ENCODE peak calls at places on chromosome 7, in seven cellular contexts. G is GM12878; S is pancreas; H is esophagus squamous epithelium; D is heart right ventricle; V is astrocyte; M is CD8-positive, alpha-beta T cell. Z is an unnamed sample. For H3K4me1, the result is how much of the 10 kb centered on the place peaks cover.

GRCh38 chr7:18570890-18571478 is 75.4 kb downstream of the HDAC9 start:
- DNase-seq in V (peak), M (no peak), H (no peak), D (no peak), G (no peak), S (no peak), Z (no peak)

GRCh38 chr7:137975223-137975622 is 26.7 kb downstream of the CREB3L2 start:
- DNase-seq in V (peak), H (no peak), D (peak), S (no peak), G (no peak), M (no peak), Z (no peak)

GRCh38 chr7:924541-925231 is 29.8 kb downstream of the ADAP1 start:
- DNase-seq in S (no peak), G (no peak), V (no peak), H (no peak), M (no peak), D (peak), Z (peak)

GRCh38 chr7:12423355-12423994 is 19.8 kb upstream of the VWDE start:
- DNase-seq in M (no peak), H (no peak), S (no peak), V (peak), G (no peak), D (no peak), Z (no peak)

GRCh38 chr7:2104716-2105115 is 128.0 kb downstream of the MAD1L1 start:
- DNase-seq in G (no peak), M (no peak), H (no peak), D (no peak), S (no peak), V (no peak), Z (no peak)

GRCh38 chr7:100489824-100490223 is 6.1 kb downstream of the NYAP1 start:
- DNase-seq in S (peak), G (no peak), V (peak), D (no peak), M (no peak), H (no peak), Z (no peak)

GRCh38 chr7:6482307-6482706 is 34.6 kb upstream of the DAGLB start:
- DNase-seq in S (no peak), D (no peak), M (no peak), G (no peak), V (no peak), H (no peak), Z (no peak)

GRCh38 chr7:55132890-55133551 is 114.2 kb downstream of the EGFR start:
- DNase-seq in S (no peak), D (no peak), H (no peak), G (no peak), M (no peak), V (peak), Z (no peak)

GRCh38 chr7:77442631-77443420 is 26.7 kb upstream of the GSAP start:
- DNase-seq in G (no peak), H (no peak), M (no peak), D (no peak), S (no peak), V (peak), Z (no peak)

GRCh38 chr7:6621195-6622128 is 6.1 kb downstream of the ZNF853 start:
- DNase-seq in V (no peak), G (no peak), M (no peak), S (no peak), H (no peak), D (no peak), Z (no peak)

GRCh38 chr7:55593515-55594318 is 21.4 kb upstream of the VOPP1 start:
- DNase-seq in M (peak), D (peak), S (no peak), G (no peak), H (no peak), V (no peak), Z (peak)

GRCh38 chr7:80475383-80475782 is 36.5 kb downstream of the GNAT3 start:
- DNase-seq in S (no peak), M (no peak), H (no peak), V (peak), G (no peak), D (no peak), Z (no peak)

GRCh38 chr7:4205828-4206227 is 476.3 kb upstream of the FOXK1 start:
- DNase-seq in S (no peak), V (no peak), G (no peak), H (no peak), M (no peak), D (no peak), Z (no peak)

GRCh38 chr7:137606061-137606674 is 240.6 kb downstream of the DGKI start:
- DNase-seq in D (no peak), G (no peak), S (no peak), M (no peak), V (peak), H (no peak), Z (no peak)

GRCh38 chr7:46291064-46291463 is 370.0 kb upstream of the IGFBP3 start:
- DNase-seq in H (no peak), D (no peak), M (no peak), S (no peak), V (peak), G (peak), Z (no peak)

GRCh38 chr7:137879357-137880158 is 32.8 kb upstream of the DGKI start:
- DNase-seq in V (peak), H (no peak), S (no peak), G (no peak), M (no peak), D (no peak), Z (no peak)

GRCh38 chr7:22296916-22297315 is 60.0 kb downstream of the RAPGEF5 start:
- DNase-seq in V (no peak), H (no peak), M (no peak), G (no peak), S (no peak), D (no peak), Z (no peak)

GRCh38 chr7:155214328-155214986 is 83.2 kb upstream of the INSIG1 start:
- DNase-seq in V (no peak), D (no peak), M (no peak), G (no peak), H (no peak), S (peak), Z (peak)

GRCh38 chr7:38795596-38795995 is 113.4 kb downstream of the VPS41 start:
- DNase-seq in S (no peak), H (no peak), M (no peak), D (no peak), G (no peak), V (no peak), Z (no peak)

GRCh38 chr7:157405501-157405900 is 68.7 kb downstream of the DNAJB6 start:
- DNase-seq in D (no peak), M (no peak), S (no peak), V (no peak), H (no peak), G (no peak), Z (no peak)

GRCh38 chr7:152108359-152108758 is 82.9 kb downstream of the GALNT11 start:
- DNase-seq in M (no peak), G (no peak), H (no peak), S (no peak), D (no peak), V (no peak), Z (no peak)

GRCh38 chr7:26958834-26959233 is 94.4 kb upstream of the SKAP2 start:
- DNase-seq in H (no peak), D (no peak), V (peak), S (no peak), M (no peak), G (no peak), Z (no peak)

GRCh38 chr7:31437466-31437865 is 76.4 kb upstream of the ITPRID1 start:
- DNase-seq in M (no peak), D (no peak), S (no peak), G (no peak), H (no peak), V (no peak), Z (no peak)

GRCh38 chr7:129095258-129095657 is 40.3 kb upstream of the TNPO3 start:
- DNase-seq in V (no peak), D (no peak), G (peak), S (no peak), H (no peak), M (peak), Z (no peak)

GRCh38 chr7:92135100-92135429 is 788 bp upstream of the CYP51A1 start:
- DNase-seq in G (no peak), S (peak), M (no peak), V (peak), H (no peak), D (no peak), Z (no peak)

DNA sequence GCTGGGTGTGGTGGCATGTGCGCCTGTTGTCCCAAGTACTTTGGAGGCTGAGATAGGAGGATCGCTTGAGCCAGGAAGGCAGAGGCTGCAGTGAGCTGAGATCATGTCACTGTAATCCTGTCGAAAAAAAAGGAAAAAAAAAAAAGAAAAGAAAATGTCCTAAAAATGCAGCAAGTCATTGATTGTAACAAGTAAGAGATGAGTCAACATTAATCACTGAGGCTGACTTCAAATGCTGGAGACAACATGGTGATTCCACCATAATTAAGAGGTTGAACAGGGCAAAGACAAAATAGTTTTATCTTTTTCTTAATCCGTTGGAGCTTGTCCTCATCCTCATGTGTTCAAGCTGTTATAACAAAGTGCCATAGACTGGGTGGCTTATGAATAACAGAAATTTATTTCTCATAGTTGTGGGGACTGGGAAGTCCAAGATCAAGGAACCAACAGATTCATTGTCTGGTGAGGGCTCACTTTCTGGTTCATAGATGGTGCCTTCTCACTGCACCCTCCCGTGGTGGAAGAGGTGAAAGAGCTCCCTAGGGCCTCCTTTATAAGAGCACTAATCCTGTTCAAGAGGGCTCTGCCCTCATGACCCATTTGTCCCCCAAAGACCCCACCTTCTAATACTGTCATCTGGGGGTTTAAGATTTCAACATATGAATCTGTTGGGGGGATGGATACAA is 60.3 kb downstream of the TBXAS1 start:
- DNase-seq in M (no peak), V (peak), H (no peak), D (no peak), S (no peak), G (no peak), Z (no peak)
- H3K27ac ChIP-seq in M (no peak), V (no peak), H (no peak), D (no peak), S (no peak), G (no peak), Z (no peak)

GRCh38 chr7:116779222-116779621 is 83.2 kb upstream of the CAPZA2 start:
- DNase-seq in M (no peak), S (no peak), G (no peak), D (no peak), V (no peak), H (no peak), Z (no peak)
- H3K4me1 ChIP-seq in M (under half), S (under half), G (under half), D (under half), V (half or more), H (under half), Z (under half)

DNA sequence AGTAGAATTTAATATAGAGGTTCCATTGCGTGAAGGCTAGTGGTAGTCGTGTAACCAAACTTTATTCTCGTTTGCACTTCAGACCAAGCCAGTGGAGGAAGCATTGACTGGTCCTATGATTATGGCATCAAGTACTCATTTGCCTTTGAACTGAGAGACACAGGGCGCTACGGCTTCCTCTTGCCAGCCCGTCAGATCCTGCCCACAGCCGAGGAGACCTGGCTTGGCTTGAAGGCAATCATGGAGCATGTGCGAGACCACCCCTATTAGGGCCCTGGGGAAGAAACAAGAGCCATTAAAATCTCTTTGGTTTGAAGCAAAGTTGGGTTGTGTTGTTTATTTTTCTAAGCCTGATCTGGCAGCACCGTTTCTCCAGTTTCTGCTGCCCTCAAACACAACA is 3.5 kb upstream of the CPA4 start:
- DNase-seq in D (no peak), S (no peak), V (no peak), H (no peak), M (no peak), G (no peak), Z (no peak)
- H3K4me3 ChIP-seq in D (no peak), S (no peak), V (no peak), H (no peak), M (no peak), G (no peak), Z (no peak)

DNA sequence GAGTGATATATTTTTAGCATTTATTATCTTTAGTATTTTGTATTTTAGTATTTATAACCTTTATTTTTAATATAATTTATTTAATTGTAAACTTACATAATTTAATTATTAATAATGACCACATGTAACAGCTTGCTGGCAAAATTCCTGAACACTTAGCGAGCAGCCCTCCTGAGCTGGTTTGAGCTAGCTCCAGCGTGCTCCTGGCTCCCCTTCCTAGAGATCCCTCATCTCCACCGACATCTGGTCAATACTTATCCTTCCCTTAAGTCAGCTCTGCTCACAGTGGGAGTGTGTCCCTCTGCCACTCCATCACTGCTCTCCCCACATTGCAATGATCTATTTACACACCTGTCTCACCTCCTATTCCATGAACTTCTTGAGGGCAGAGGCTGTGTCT is 20.7 kb upstream of the TBXAS1 start:
- DNase-seq in S (no peak), M (no peak), V (no peak), D (no peak), H (no peak), G (no peak), Z (no peak)
- H3K27ac ChIP-seq in S (no peak), M (no peak), V (no peak), D (no peak), H (no peak), G (no peak), Z (no peak)

GRCh38 chr7:47785923-47786556 is 162.2 kb downstream of the PKD1L1 start:
- DNase-seq in V (no peak), M (no peak), D (no peak), G (no peak), H (no peak), S (no peak), Z (no peak)

GRCh38 chr7:47780555-47780954 is 167.7 kb downstream of the PKD1L1 start:
- DNase-seq in H (no peak), S (no peak), G (no peak), D (no peak), V (no peak), M (no peak), Z (no peak)

GRCh38 chr7:47783456-47784240 is 164.6 kb downstream of the PKD1L1 start:
- DNase-seq in G (no peak), V (peak), M (no peak), H (no peak), D (no peak), S (no peak), Z (no peak)

GRCh38 chr7:47782022-47782421 is 166.2 kb downstream of the PKD1L1 start:
- DNase-seq in D (no peak), S (no peak), G (no peak), V (peak), M (no peak), H (no peak), Z (no peak)

DNA sequence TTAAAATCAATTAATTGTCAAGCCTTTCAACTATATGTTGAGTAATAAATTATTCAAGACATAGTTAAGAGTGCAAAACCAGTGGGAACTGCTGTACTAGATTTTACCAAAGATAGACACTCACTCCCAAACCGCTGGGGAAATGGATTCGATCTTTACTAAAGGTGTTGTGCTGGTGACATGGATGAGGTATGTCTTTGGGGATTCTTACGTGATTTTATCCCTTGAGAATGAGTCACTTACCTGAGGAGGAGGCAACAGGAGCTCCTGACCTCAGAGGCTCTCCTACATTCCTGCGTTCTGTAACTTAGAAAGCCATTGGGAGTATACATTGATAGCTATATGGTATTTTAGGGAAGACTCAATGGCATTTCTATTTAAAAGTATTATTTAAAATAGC is 165.5 kb downstream of the PKD1L1 start:
- DNase-seq in S (no peak), D (no peak), G (no peak), V (no peak), H (no peak), M (no peak), Z (no peak)
- H3K4me1 ChIP-seq in S (under half), D (under half), G (under half), V (half or more), H (under half), M (under half), Z (under half)

DNA sequence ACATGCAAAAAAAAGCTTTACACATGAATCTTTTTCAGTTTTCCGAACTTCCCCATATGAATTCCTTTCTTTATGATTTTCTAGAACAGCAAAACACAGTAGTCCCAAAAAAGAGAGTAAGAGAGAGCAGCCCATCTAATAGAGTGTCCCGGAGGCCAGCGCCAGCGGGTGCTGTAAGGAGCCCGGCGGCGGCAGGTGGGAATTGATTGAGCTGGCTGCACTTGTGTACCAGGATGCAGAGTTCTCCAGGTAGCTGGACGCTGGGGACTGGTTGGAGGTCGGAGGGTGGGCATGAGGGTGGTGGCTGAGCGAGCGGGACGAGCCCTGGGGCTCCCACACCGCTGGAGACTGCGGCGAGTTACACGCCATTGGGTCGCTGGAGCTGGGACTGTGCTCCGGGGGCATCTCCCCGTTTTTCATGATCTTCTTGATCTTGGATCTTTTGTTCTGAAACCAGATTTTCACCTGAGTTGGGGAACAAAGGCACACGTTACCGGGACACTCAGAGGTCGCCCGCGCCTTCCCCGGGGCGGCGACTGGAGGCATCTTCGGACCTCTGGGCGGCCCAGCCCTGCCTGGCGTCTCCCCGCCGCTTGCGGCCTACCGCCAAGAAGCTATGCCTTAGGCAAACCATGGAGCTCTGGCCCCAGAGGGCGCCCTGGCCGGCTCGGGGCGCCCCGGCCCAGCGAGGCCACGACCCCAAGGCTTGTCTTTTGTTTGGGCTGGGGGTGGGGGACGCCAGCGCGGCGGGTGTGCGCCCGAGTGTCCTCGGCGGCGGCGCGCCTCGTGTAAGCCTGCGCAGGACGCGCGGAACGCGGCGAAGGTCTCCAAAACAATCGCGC is 3.8 kb downstream of the DLX5 start:
- DNase-seq in H (no peak), D (no peak), V (no peak), G (no peak), S (no peak), M (no peak), Z (no peak)
- H3K4me3 ChIP-seq in H (no peak), D (no peak), V (no peak), G (no peak), S (no peak), M (no peak), Z (no peak)

GRCh38 chr7:107964510-107964909 is 38.5 kb downstream of the LAMB1 start:
- DNase-seq in M (no peak), G (no peak), H (no peak), V (no peak), S (no peak), D (no peak), Z (no peak)

GRCh38 chr7:107966701-107967100 is 36.3 kb downstream of the LAMB1 start:
- DNase-seq in G (no peak), D (no peak), H (no peak), V (peak), M (no peak), S (no peak), Z (no peak)

GRCh38 chr7:107969856-107970255 is 33.1 kb downstream of the LAMB1 start:
- DNase-seq in S (no peak), G (no peak), V (no peak), D (peak), M (no peak), H (no peak), Z (no peak)

GRCh38 chr7:107968449-107968848 is 34.5 kb downstream of the LAMB1 start:
- DNase-seq in V (no peak), G (no peak), M (no peak), H (no peak), D (no peak), S (no peak), Z (no peak)

DNA sequence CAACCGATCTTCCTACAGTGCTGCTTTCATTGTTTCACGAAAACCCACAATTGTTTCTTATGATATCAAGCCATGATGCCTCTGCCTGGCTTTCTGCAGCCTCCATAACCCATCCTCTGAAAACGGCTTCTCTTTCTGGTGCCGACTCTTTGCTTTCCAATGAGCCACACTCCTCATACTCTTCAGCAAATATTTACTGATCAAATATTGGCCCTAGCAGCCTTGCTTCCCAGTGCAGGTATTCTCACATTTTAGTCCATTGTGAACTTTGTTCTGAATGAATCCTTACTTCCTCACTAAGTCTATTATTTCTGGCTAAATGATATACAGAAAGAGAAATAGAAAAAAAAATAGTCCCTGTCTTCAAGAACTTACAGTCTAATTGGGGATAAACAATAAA is 35.5 kb downstream of the LAMB1 start:
- DNase-seq in M (no peak), V (no peak), D (no peak), H (no peak), G (no peak), S (no peak), Z (no peak)
- H3K27ac ChIP-seq in M (no peak), V (peak), D (peak), H (no peak), G (no peak), S (no peak), Z (no peak)

GRCh38 chr7:127393370-127394058 is 1.0 kb upstream of the ZNF800 start:
- DNase-seq in V (peak), D (no peak), G (no peak), H (no peak), S (peak), M (no peak), Z (no peak)
- H3K4me1 ChIP-seq in V (under half), D (under half), G (under half), H (under half), S (under half), M (under half), Z (under half)